ENCODE peak calls at places on chromosome 20, in four cellular contexts. L is endothelial cell of umbilical vein, B is stomach, K is astrocyte. V is an unnamed sample.

GRCh38 chr20:38132156-38132909 is 32.7 kb downstream of the TGM2 start:
- DNase-seq in L (no peak), B (no peak), K (no peak), V (no peak)

GRCh38 chr20:42281801-42282200 is 663.6 kb upstream of the CHD6 start:
- DNase-seq in L (no peak), B (no peak), K (no peak), V (no peak)

GRCh38 chr20:37529214-37529967 is 1.7 kb upstream of the BLCAP start:
- DNase-seq in L (no peak), B (no peak), K (no peak), V (no peak)

GRCh38 chr20:53897884-53898557 is 172.4 kb downstream of the BCAS1 start:
- DNase-seq in L (peak; percentile 89), B (peak; percentile 35), K (no peak), V (no peak)

GRCh38 chr20:4090756-4091331 is 75.5 kb upstream of the RNF24 start:
- DNase-seq in L (peak; percentile 48), B (peak; percentile 21), K (peak; percentile 77), V (no peak)

GRCh38 chr20:16537918-16538317 is 35.3 kb downstream of the KIF16B start:
- DNase-seq in L (no peak), B (no peak), K (no peak), V (no peak)

GRCh38 chr20:33866398-33867079 is 55.4 kb downstream of the CHMP4B start:
- DNase-seq in L (no peak), B (no peak), K (no peak), V (no peak)

GRCh38 chr20:41158082-41158625 is 20.8 kb downstream of the PLCG1 start:
- DNase-seq in L (no peak), B (no peak), K (no peak), V (no peak)

GRCh38 chr20:22717466-22717865 is 133.1 kb upstream of the FOXA2 start:
- DNase-seq in L (peak; percentile 79), B (peak; percentile 32), K (no peak), V (no peak)

GRCh38 chr20:5716953-5717352 is 33.2 kb upstream of the SHLD1 start:
- DNase-seq in L (no peak), B (no peak), K (no peak), V (no peak)
- TF ChIP-seq CTCF in L (no peak), B (no peak), K (no peak), V (no peak)

DNA sequence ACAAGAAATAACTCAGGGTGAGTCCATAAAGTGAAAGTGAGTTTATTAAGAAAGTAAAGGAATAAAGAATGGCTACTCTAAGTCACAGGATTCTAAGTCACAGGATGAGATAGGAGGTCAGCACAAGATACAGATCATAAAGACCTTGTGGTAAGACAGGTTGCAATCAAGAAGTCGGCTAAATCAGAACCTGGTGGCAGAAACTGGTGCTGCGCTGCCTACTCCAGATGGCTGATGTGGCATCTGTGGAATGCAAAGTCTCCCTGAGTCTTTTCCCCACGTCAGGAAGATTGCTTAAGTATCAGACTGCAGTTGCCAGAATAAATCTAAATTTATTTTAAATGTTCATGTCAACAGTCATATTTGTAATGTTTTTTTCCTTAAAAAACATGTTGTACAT is 10.7 kb upstream of the KCNK15 start:
- DNase-seq in L (no peak), B (no peak), K (peak; percentile 30), V (no peak)
- TF ChIP-seq CTCF in L (peak; percentile 7), B (no peak), K (peak; percentile 33), V (no peak)

DNA sequence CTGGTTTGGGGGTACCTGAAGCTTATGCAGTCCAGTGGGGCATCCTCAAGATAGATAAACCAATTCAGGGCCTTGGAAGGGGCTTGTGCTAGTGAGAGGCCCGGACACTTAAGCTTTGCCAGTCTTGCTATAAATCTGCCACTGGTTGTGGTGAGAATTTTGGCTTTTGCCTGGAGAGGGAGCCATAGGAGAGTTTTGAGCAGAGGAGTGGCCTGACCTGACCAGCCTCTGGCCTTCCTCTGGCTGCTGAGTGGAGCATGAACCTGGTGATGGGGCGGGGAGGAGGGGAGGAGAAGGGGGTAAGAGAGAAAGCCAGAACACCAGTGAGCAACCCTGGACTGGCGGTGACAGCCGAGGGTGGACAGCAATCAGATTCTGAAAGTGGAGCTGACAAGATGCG is 7.1 kb downstream of the TMEM74B start:
- DNase-seq in L (no peak), B (no peak), K (no peak), V (no peak)
- TF ChIP-seq CTCF in L (no peak), B (no peak), K (no peak), V (no peak)

GRCh38 chr20:2817891-2818595 is 1.9 kb downstream of the TMEM239 start:
- DNase-seq in L (no peak), B (no peak), K (no peak), V (no peak)

GRCh38 chr20:2816030-2816582 is at the start of gene TMEM239:
- DNase-seq in L (no peak), B (no peak), K (no peak), V (no peak)

GRCh38 chr20:2815242-2815900 is 584 bp downstream of the C20orf141 start:
- DNase-seq in L (no peak), B (no peak), K (no peak), V (no peak)

GRCh38 chr20:2817341-2817726 is 1.2 kb downstream of the TMEM239 start:
- DNase-seq in L (no peak), B (no peak), K (no peak), V (no peak)

GRCh38 chr20:2816583-2817340 is 598 bp downstream of the TMEM239 start:
- DNase-seq in L (no peak), B (no peak), K (no peak), V (no peak)
- TF ChIP-seq CTCF in L (no peak), B (no peak), K (no peak), V (peak; percentile 6)

GRCh38 chr20:63741354-63741675 is 1.7 kb downstream of the SLC2A4RG start:
- DNase-seq in L (no peak), B (no peak), K (no peak), V (no peak)

GRCh38 chr20:63739129-63740069 is at the start of gene SLC2A4RG:
- DNase-seq in L (peak; percentile 40), B (peak; percentile 84), K (peak; percentile 34), V (peak; percentile 97)

GRCh38 chr20:63741676-63742380 is 2.3 kb downstream of the SLC2A4RG start:
- DNase-seq in L (no peak), B (no peak), K (no peak), V (peak; percentile 13)

GRCh38 chr20:63740070-63740500 is 509 bp downstream of the SLC2A4RG start:
- DNase-seq in L (peak; percentile 15), B (no peak), K (no peak), V (peak; percentile 65)

DNA sequence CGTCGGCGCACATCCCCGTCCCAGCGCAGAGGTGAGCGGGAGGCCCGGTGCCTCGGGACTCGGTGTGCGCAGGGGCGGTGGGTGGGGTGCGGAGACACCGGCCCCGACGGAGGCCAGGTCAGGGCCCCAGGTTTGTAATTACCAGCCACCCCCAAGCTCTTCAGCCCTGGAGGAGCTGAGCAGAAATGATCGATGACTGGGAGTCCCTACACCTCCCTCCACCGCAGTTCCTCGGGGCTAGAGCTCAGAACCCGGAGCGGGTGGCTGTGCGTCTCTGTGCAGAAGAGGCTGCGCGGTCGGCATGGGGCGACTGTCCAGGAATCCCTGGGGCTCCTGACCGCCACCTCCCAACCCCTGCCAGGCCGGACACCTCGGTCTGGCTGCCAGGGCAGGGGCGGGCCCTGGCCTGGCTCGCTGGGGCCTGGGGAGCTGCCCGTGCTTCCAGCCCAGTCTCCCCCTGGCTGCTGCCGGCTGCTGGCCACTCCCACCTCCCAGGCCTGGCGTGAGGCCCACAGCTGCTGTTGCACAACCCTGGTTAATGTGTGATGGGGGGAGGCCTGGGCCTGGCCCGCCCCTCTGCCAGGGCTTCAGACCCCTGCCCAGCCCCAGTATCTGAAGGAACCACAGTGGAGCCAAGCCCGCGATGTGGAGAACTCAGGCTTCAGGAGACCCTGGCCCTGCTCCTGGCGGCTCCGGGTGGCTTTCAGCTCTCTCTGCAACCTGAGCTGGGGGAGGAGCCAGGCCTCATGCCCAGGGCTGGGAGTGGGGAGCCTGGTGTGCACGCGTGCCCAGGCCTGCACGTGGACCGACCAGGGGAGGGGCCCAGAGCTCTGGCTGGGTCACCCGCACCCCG is 1.2 kb downstream of the SLC2A4RG start:
- DNase-seq in L (peak; percentile 86), B (peak; percentile 95), K (peak; percentile 72), V (peak; percentile 65)
- TF ChIP-seq CTCF in L (peak; percentile 8), B (no peak), K (no peak), V (no peak)

DNA sequence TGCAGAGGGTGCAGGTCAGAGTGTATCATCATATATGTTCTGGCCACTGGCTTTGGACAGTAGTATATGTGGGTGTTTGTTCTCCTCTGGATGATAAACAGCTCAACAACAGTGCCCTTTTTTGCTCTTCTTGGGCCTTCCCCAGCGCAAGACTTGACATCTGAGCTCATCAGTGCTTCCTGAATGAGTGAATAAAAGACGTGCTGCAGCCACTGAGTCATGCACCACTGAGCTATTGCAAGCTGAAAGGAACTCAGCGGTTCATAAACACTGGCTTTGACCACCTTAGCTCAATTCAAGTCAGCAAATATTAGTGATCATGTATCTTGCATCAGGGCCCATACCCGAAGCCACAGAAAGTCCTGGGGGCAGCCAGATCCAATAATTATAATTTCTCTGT is 105.3 kb upstream of the KCNG1 start:
- DNase-seq in L (no peak), B (no peak), K (peak; percentile 88), V (no peak)
- TF ChIP-seq CTCF in L (no peak), B (no peak), K (no peak), V (no peak)

GRCh38 chr20:14336667-14337066 is 745 bp downstream of the FLRT3 start:
- DNase-seq in L (no peak), B (no peak), K (peak; percentile 3), V (no peak)
- TF ChIP-seq CTCF in L (no peak), B (no peak), K (no peak), V (no peak)

DNA sequence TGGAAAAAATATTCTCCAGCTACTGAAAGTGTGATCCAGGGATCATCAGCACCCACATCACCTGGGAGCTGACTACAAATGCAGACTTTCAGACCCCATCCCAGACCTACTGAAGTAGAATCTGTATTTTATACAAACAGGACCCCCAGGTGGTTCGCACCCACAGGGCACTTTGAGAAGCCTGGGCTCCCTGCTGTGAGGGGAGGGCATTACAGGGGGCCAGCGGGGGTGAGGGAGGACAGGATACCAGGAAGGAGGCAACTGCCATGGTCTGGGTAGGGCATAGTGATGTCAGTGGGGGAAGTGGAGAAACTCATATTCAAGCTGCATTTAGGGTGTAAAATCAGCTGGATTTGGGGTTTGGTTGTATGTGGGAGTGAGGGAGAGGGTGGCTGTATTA is 2.0 kb upstream of the ADA start:
- DNase-seq in L (no peak), B (no peak), K (no peak), V (no peak)
- TF ChIP-seq CTCF in L (no peak), B (no peak), K (no peak), V (no peak)